ENCODE peak calls at places on chromosomes 1 and 21, in seven cellular contexts. I, K, D, C, B, S and H are unnamed samples.

GRCh38 chr1:4553761-4554160 is 100.6 kb upstream of the AJAP1 start:
- DNase-seq in C (no peak), I (no peak), B (no peak), K (no peak), D (no peak), S (no peak), H (no peak)

GRCh38 chr21:34511154-34511553 is 856 bp downstream of the KCNE1 start:
- DNase-seq in S (no peak), K (no peak), C (no peak), D (no peak), I (no peak), B (no peak), H (no peak)

GRCh38 chr1:172640146-172640545 is 18.8 kb upstream of the FASLG start:
- DNase-seq in C (no peak), D (no peak), I (no peak), K (no peak), S (no peak), B (no peak), H (no peak)

GRCh38 chr1:32048440-32048839 is 24.3 kb upstream of the TMEM39B start:
- DNase-seq in D (no peak), S (no peak), I (no peak), B (no peak), K (no peak), C (no peak), H (no peak)

GRCh38 chr1:114756009-114756892 is 1.5 kb downstream of the CSDE1 start:
- DNase-seq in I (no peak), K (no peak), D (no peak), B (peak; percentile 54), S (no peak), C (no peak), H (no peak)

GRCh38 chr1:116286541-116286971 is 86.5 kb upstream of the ATP1A1 start:
- DNase-seq in C (no peak), S (peak; percentile 24), B (no peak), K (no peak), I (no peak), D (no peak), H (no peak)

GRCh38 chr1:202112864-202113689 is 9.6 kb upstream of the GPR37L1 start:
- DNase-seq in B (no peak), K (no peak), I (no peak), S (no peak), D (no peak), C (no peak), H (no peak)

GRCh38 chr1:27275686-27276085 is 41.3 kb downstream of the WDTC1 start:
- DNase-seq in D (no peak), K (no peak), S (no peak), I (no peak), B (no peak), C (no peak), H (no peak)

GRCh38 chr1:70866522-70867256 is 180.9 kb downstream of the PTGER3 start:
- DNase-seq in S (no peak), I (no peak), K (peak; percentile 23), B (no peak), C (no peak), D (no peak), H (no peak)

GRCh38 chr1:221845650-221846371 is 103.9 kb upstream of the DUSP10 start:
- DNase-seq in C (peak; percentile 33), I (no peak), S (peak; percentile 29), D (no peak), B (no peak), K (no peak), H (peak; percentile 33)

GRCh38 chr1:202259705-202260104 is 66.1 kb downstream of the LGR6 start:
- DNase-seq in B (no peak), D (no peak), I (no peak), S (no peak), C (no peak), K (peak; percentile 5), H (no peak)

GRCh38 chr21:46079357-46080170 is 18.3 kb upstream of the COL6A2 start:
- DNase-seq in C (no peak), B (no peak), D (no peak), S (no peak), K (no peak), I (no peak), H (no peak)

GRCh38 chr1:165371588-165372235 is 15.2 kb upstream of the LMX1A start:
- DNase-seq in C (no peak), I (no peak), K (no peak), B (no peak), S (no peak), D (no peak), H (no peak)

GRCh38 chr1:208192989-208193388 is 51.2 kb downstream of the PLXNA2 start:
- DNase-seq in C (no peak), D (no peak), K (no peak), S (no peak), B (no peak), I (no peak), H (no peak)

GRCh38 chr1:87588445-87588844 is 259.8 kb downstream of the LMO4 start:
- DNase-seq in I (no peak), K (no peak), D (no peak), S (no peak), C (no peak), B (peak; percentile 33), H (no peak)

GRCh38 chr1:87586501-87586900 is 257.8 kb downstream of the LMO4 start:
- DNase-seq in I (no peak), S (no peak), B (no peak), D (no peak), K (no peak), C (no peak), H (no peak)

DNA sequence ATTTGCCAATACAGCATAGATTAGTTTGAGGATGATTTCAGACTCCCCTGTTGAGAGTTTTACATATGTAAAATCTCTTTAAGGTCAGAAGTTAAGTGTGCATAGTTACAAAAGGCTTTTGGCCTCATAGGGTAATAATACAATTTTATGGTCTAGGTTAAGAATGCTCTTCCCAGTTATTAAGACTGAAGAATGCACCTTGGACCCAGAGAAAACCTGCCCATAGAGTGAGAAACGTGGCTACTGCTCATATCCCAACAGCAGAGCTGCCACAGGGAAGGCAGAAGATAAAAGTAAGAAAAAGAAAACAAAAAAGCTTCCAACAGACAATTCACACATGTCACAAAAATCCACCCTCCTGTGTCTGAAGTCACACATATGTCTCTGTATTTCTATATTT is 255.9 kb downstream of the LMO4 start:
- DNase-seq in K (no peak), I (no peak), C (no peak), B (no peak), S (no peak), D (no peak), H (no peak)
- TF ChIP-seq SP1 in K (no peak), I (no peak), C (no peak), B (no peak), S (no peak), D (no peak), H (no peak)

GRCh38 chr1:109954180-109954579 is 30.4 kb upstream of the AHCYL1 start:
- DNase-seq in I (no peak), D (no peak), S (no peak), K (no peak), B (no peak), C (no peak), H (no peak)

GRCh38 chr1:109947582-109948284 is 36.8 kb upstream of the AHCYL1 start:
- DNase-seq in B (no peak), C (no peak), S (no peak), I (no peak), D (no peak), K (no peak), H (no peak)

GRCh38 chr1:109948285-109948630 is 36.3 kb upstream of the AHCYL1 start:
- DNase-seq in I (no peak), D (no peak), S (peak; percentile 60), C (no peak), B (no peak), K (no peak), H (no peak)

GRCh38 chr1:109950509-109950908 is 34.1 kb upstream of the AHCYL1 start:
- DNase-seq in K (no peak), I (no peak), C (no peak), S (no peak), D (no peak), B (no peak), H (no peak)

DNA sequence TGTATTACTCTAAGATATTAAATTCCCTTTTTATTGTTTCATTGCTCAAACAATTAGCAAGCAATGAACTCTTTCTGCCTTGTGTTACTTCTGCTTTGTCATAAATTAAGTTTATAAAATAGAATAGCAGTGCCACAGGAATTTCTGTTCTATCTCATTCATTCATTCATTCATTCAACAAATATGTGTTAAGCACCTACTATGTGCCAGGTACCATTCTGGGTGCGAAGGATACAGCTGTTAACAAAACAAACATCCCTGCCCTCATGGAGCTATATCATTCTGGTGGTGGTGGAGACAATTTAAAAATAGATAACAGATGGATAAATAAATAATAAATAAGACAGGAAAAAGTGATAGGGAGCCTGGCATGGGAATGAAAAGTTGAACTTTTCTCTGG is 34.5 kb upstream of the AHCYL1 start:
- DNase-seq in I (no peak), B (no peak), C (no peak), S (no peak), K (no peak), D (no peak), H (no peak)
- TF ChIP-seq SP1 in I (no peak), B (no peak), C (no peak), S (no peak), K (no peak), D (no peak), H (no peak)

DNA sequence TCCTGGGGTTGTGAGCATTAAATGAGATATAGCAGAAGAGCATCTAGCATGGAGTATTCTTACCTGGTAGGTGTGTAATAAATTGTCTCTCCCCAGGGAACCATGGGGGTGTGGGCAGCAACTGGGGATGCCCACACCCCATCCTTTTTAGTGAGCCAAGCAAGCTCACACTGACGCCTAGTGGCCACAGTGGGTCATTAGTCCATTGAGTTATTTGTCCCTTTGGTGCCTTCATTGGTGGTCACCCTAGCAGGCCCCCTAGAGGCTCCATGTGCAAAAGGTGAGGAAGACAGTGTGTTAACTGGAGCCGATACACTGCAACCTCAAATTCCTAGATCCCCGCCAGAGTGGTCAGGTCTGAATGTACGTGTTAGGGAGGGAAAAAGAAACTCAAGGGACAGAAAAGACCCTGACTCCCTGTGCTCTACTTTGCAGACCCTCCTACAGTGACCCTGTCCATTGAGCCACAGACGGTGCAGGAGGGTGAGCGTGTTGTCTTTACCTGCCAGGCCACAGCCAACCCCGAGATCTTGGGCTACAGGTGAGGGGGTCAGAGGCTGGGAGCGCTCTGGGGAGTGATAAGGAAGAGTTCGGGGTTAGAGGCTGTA is 93.3 kb upstream of the CD1D start:
- DNase-seq in K (peak; percentile 87), B (no peak), D (peak; percentile 63), I (peak; percentile 89), S (peak; percentile 80), C (peak; percentile 70), H (peak; percentile 85)
- TF ChIP-seq SP1 in K (no peak), B (no peak), D (peak; percentile 19), I (no peak), S (no peak), C (no peak), H (no peak)

DNA sequence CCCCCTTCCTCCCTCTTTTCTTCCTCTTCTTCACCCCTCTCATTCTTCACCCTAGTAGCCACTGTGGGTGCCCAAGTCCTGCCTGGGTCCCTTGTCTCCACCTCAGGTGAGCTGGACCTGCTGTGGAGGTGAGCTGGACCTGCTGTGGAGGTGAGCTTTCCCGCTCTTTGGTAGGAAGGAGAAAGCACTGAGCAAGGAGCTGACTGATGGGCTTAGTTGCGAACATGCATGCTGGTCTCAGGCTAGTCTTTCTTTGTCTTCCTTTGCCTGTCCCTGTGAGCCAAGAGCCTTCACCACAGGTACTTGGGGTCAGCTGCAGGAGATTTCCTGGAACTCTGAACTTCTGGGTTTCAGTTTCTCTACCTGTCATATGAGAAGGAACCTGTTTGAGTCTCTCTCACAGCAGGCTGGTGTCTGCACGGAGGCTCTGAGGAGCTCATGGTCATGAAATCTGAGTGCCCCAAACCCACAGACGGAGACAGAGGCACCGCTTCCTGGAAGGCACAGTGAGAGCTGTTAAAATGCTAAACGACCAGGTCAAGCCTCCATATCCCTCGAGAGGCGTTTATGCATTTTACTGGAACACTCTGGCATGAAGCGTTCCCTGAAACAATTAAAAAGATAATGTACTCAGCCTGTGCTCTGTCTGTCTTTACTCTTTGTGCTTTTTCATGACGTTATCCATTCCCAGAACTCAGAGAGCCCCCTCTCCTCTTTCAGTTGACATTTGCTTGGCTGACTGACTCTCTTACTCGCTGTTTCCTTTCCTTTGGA is 69.5 kb downstream of the RHOU start:
- DNase-seq in K (no peak), C (no peak), B (no peak), D (no peak), S (no peak), I (no peak), H (no peak)
- TF ChIP-seq SP1 in K (no peak), C (no peak), B (no peak), D (no peak), S (no peak), I (no peak), H (no peak)